ENCODE peak calls at places on chromosomes 2 and 18, in seven cellular contexts. One of them, this sample, is unnamed.

GRCh38 chr2:10302479-10303173 is at the start of gene HPCAL1:
- DNase-seq in GM23338: peak; percentile 96
- DNase-seq in tibial artery: peak; percentile 73
- DNase-seq in heart left ventricle: peak; percentile 90
- DNase-seq in activated CD4-positive, alpha-beta T cell treated with anti-CD3 and anti-CD28 coated beads for 48 hours: peak; percentile 85
- DNase-seq in NCI-H2081: peak; percentile 86
- DNase-seq in LoVo: peak; percentile 88
- DNase-seq in this sample: no peak

GRCh38 chr2:31233216-31233615 is 736 bp upstream of the EHD3 start:
- DNase-seq in heart left ventricle: no peak
- DNase-seq in GM23338: no peak
- DNase-seq in LoVo: no peak
- DNase-seq in NCI-H2081: no peak
- DNase-seq in activated CD4-positive, alpha-beta T cell treated with anti-CD3 and anti-CD28 coated beads for 48 hours: no peak
- DNase-seq in tibial artery: no peak
- DNase-seq in this sample: no peak

GRCh38 chr2:140891614-140892212 is 1239.1 kb downstream of the LRP1B start:
- DNase-seq in GM23338: peak; percentile 44
- DNase-seq in tibial artery: no peak
- DNase-seq in LoVo: no peak
- DNase-seq in activated CD4-positive, alpha-beta T cell treated with anti-CD3 and anti-CD28 coated beads for 48 hours: no peak
- DNase-seq in heart left ventricle: no peak
- DNase-seq in NCI-H2081: no peak
- DNase-seq in this sample: no peak

GRCh38 chr18:4455113-4455811 is at the start of gene DLGAP1:
- DNase-seq in tibial artery: peak; percentile 25
- DNase-seq in activated CD4-positive, alpha-beta T cell treated with anti-CD3 and anti-CD28 coated beads for 48 hours: peak; percentile 7
- DNase-seq in LoVo: no peak
- DNase-seq in GM23338: peak; percentile 87
- DNase-seq in NCI-H2081: peak; percentile 20
- DNase-seq in heart left ventricle: peak; percentile 14
- DNase-seq in this sample: no peak

GRCh38 chr18:27184115-27185024 is 738 bp downstream of the CHST9 start:
- DNase-seq in NCI-H2081: peak; percentile 1
- DNase-seq in LoVo: no peak
- DNase-seq in tibial artery: no peak
- DNase-seq in GM23338: peak; percentile 75
- DNase-seq in activated CD4-positive, alpha-beta T cell treated with anti-CD3 and anti-CD28 coated beads for 48 hours: no peak
- DNase-seq in heart left ventricle: no peak
- DNase-seq in this sample: no peak

GRCh38 chr18:34971313-34971712 is 69.9 kb upstream of the MAPRE2 start:
- DNase-seq in tibial artery: no peak
- DNase-seq in activated CD4-positive, alpha-beta T cell treated with anti-CD3 and anti-CD28 coated beads for 48 hours: no peak
- DNase-seq in heart left ventricle: no peak
- DNase-seq in LoVo: peak; percentile 26
- DNase-seq in GM23338: no peak
- DNase-seq in NCI-H2081: no peak
- DNase-seq in this sample: peak; percentile 53

GRCh38 chr2:162058973-162059668 is 14.9 kb downstream of the DPP4 start:
- DNase-seq in NCI-H2081: no peak
- DNase-seq in activated CD4-positive, alpha-beta T cell treated with anti-CD3 and anti-CD28 coated beads for 48 hours: peak; percentile 29
- DNase-seq in LoVo: no peak
- DNase-seq in tibial artery: no peak
- DNase-seq in heart left ventricle: no peak
- DNase-seq in GM23338: no peak
- DNase-seq in this sample: no peak

GRCh38 chr18:74303936-74304335 is 11.7 kb upstream of the C18orf63 start:
- DNase-seq in tibial artery: no peak
- DNase-seq in LoVo: no peak
- DNase-seq in heart left ventricle: no peak
- DNase-seq in GM23338: no peak
- DNase-seq in activated CD4-positive, alpha-beta T cell treated with anti-CD3 and anti-CD28 coated beads for 48 hours: no peak
- DNase-seq in NCI-H2081: no peak
- DNase-seq in this sample: no peak

GRCh38 chr2:54012538-54013141 is 41.8 kb upstream of the PSME4 start:
- DNase-seq in GM23338: no peak
- DNase-seq in LoVo: no peak
- DNase-seq in activated CD4-positive, alpha-beta T cell treated with anti-CD3 and anti-CD28 coated beads for 48 hours: no peak
- DNase-seq in heart left ventricle: no peak
- DNase-seq in NCI-H2081: no peak
- DNase-seq in tibial artery: no peak
- DNase-seq in this sample: no peak

GRCh38 chr2:69945447-69945846 is 16.0 kb downstream of the ASPRV1 start:
- DNase-seq in LoVo: no peak
- DNase-seq in activated CD4-positive, alpha-beta T cell treated with anti-CD3 and anti-CD28 coated beads for 48 hours: peak; percentile 18
- DNase-seq in tibial artery: no peak
- DNase-seq in NCI-H2081: no peak
- DNase-seq in GM23338: no peak
- DNase-seq in heart left ventricle: no peak
- DNase-seq in this sample: no peak

GRCh38 chr2:225337183-225337582 is 62.3 kb upstream of the NYAP2 start:
- DNase-seq in LoVo: no peak
- DNase-seq in GM23338: peak; percentile 35
- DNase-seq in tibial artery: no peak
- DNase-seq in heart left ventricle: no peak
- DNase-seq in activated CD4-positive, alpha-beta T cell treated with anti-CD3 and anti-CD28 coated beads for 48 hours: no peak
- DNase-seq in NCI-H2081: no peak
- DNase-seq in this sample: peak; percentile 25

GRCh38 chr2:138601438-138602165 is 100.0 kb downstream of the SPOPL start:
- DNase-seq in GM23338: no peak
- DNase-seq in NCI-H2081: no peak
- DNase-seq in activated CD4-positive, alpha-beta T cell treated with anti-CD3 and anti-CD28 coated beads for 48 hours: no peak
- DNase-seq in LoVo: no peak
- DNase-seq in tibial artery: no peak
- DNase-seq in heart left ventricle: no peak
- DNase-seq in this sample: peak; percentile 15

GRCh38 chr2:83069724-83070123 is 1389.4 kb downstream of the SUCLG1 start:
- DNase-seq in heart left ventricle: no peak
- DNase-seq in LoVo: no peak
- DNase-seq in activated CD4-positive, alpha-beta T cell treated with anti-CD3 and anti-CD28 coated beads for 48 hours: no peak
- DNase-seq in GM23338: no peak
- DNase-seq in NCI-H2081: no peak
- DNase-seq in tibial artery: no peak
- DNase-seq in this sample: peak; percentile 43

GRCh38 chr2:232345251-232345650 is 33.3 kb upstream of the ALPP start:
- DNase-seq in LoVo: no peak
- DNase-seq in tibial artery: no peak
- DNase-seq in GM23338: no peak
- DNase-seq in NCI-H2081: no peak
- DNase-seq in heart left ventricle: no peak
- DNase-seq in activated CD4-positive, alpha-beta T cell treated with anti-CD3 and anti-CD28 coated beads for 48 hours: no peak
- DNase-seq in this sample: no peak

GRCh38 chr2:85766214-85766613 is 12.4 kb downstream of the ATOH8 start:
- DNase-seq in activated CD4-positive, alpha-beta T cell treated with anti-CD3 and anti-CD28 coated beads for 48 hours: no peak
- DNase-seq in tibial artery: no peak
- DNase-seq in heart left ventricle: no peak
- DNase-seq in GM23338: no peak
- DNase-seq in LoVo: no peak
- DNase-seq in NCI-H2081: no peak
- DNase-seq in this sample: no peak

GRCh38 chr2:39133215-39133851 is 12.5 kb upstream of the SOS1 start:
- DNase-seq in tibial artery: no peak
- DNase-seq in heart left ventricle: no peak
- DNase-seq in LoVo: no peak
- DNase-seq in NCI-H2081: no peak
- DNase-seq in GM23338: no peak
- DNase-seq in activated CD4-positive, alpha-beta T cell treated with anti-CD3 and anti-CD28 coated beads for 48 hours: no peak
- DNase-seq in this sample: no peak

GRCh38 chr2:148007219-148007900 is 13.2 kb downstream of the ORC4 start:
- DNase-seq in GM23338: no peak
- DNase-seq in heart left ventricle: no peak
- DNase-seq in LoVo: no peak
- DNase-seq in NCI-H2081: no peak
- DNase-seq in activated CD4-positive, alpha-beta T cell treated with anti-CD3 and anti-CD28 coated beads for 48 hours: no peak
- DNase-seq in tibial artery: no peak
- DNase-seq in this sample: no peak

GRCh38 chr2:68828887-68829708 is 42.1 kb downstream of the BMP10 start:
- DNase-seq in heart left ventricle: peak; percentile 93
- DNase-seq in LoVo: peak; percentile 89
- DNase-seq in activated CD4-positive, alpha-beta T cell treated with anti-CD3 and anti-CD28 coated beads for 48 hours: peak; percentile 66
- DNase-seq in NCI-H2081: no peak
- DNase-seq in GM23338: peak; percentile 30
- DNase-seq in tibial artery: peak; percentile 98
- DNase-seq in this sample: peak; percentile 89

GRCh38 chr2:9809064-9809356 is 34.3 kb upstream of the TAF1B start:
- DNase-seq in tibial artery: no peak
- DNase-seq in GM23338: no peak
- DNase-seq in activated CD4-positive, alpha-beta T cell treated with anti-CD3 and anti-CD28 coated beads for 48 hours: no peak
- DNase-seq in LoVo: no peak
- DNase-seq in NCI-H2081: no peak
- DNase-seq in heart left ventricle: no peak
- DNase-seq in this sample: no peak

GRCh38 chr2:64612575-64613195 is 41.0 kb downstream of the SERTAD2 start:
- DNase-seq in NCI-H2081: no peak
- DNase-seq in activated CD4-positive, alpha-beta T cell treated with anti-CD3 and anti-CD28 coated beads for 48 hours: no peak
- DNase-seq in GM23338: no peak
- DNase-seq in LoVo: no peak
- DNase-seq in heart left ventricle: no peak
- DNase-seq in tibial artery: no peak
- DNase-seq in this sample: no peak

GRCh38 chr2:113940891-113941290 is 51.0 kb downstream of the ACTR3 start:
- DNase-seq in activated CD4-positive, alpha-beta T cell treated with anti-CD3 and anti-CD28 coated beads for 48 hours: no peak
- DNase-seq in heart left ventricle: no peak
- DNase-seq in LoVo: no peak
- DNase-seq in tibial artery: no peak
- DNase-seq in GM23338: no peak
- DNase-seq in NCI-H2081: no peak
- DNase-seq in this sample: no peak

GRCh38 chr18:79798999-79799370 is 1.2 kb downstream of the KCNG2 start:
- DNase-seq in heart left ventricle: no peak
- DNase-seq in activated CD4-positive, alpha-beta T cell treated with anti-CD3 and anti-CD28 coated beads for 48 hours: no peak
- DNase-seq in GM23338: peak; percentile 65
- DNase-seq in NCI-H2081: no peak
- DNase-seq in tibial artery: no peak
- DNase-seq in LoVo: no peak
- DNase-seq in this sample: no peak

GRCh38 chr2:97360202-97360601 is 229.5 kb downstream of the ANKRD36B start:
- DNase-seq in GM23338: peak; percentile 43
- DNase-seq in LoVo: no peak
- DNase-seq in activated CD4-positive, alpha-beta T cell treated with anti-CD3 and anti-CD28 coated beads for 48 hours: no peak
- DNase-seq in tibial artery: no peak
- DNase-seq in NCI-H2081: no peak
- DNase-seq in heart left ventricle: no peak
- DNase-seq in this sample: no peak

GRCh38 chr18:21739604-21740473 is 753 bp upstream of the MIB1 start:
- DNase-seq in tibial artery: no peak
- DNase-seq in heart left ventricle: peak; percentile 17
- DNase-seq in activated CD4-positive, alpha-beta T cell treated with anti-CD3 and anti-CD28 coated beads for 48 hours: no peak
- DNase-seq in LoVo: no peak
- DNase-seq in NCI-H2081: no peak
- DNase-seq in GM23338: peak; percentile 25
- DNase-seq in this sample: no peak

GRCh38 chr2:143686585-143687164 is 557.5 kb downstream of the ARHGAP15 start:
- DNase-seq in heart left ventricle: no peak
- DNase-seq in LoVo: peak; percentile 35
- DNase-seq in GM23338: peak; percentile 85
- DNase-seq in tibial artery: no peak
- DNase-seq in NCI-H2081: peak; percentile 5
- DNase-seq in activated CD4-positive, alpha-beta T cell treated with anti-CD3 and anti-CD28 coated beads for 48 hours: no peak
- DNase-seq in this sample: no peak

GRCh38 chr2:17762457-17762856 is 8.5 kb downstream of the GEN1 start:
- DNase-seq in NCI-H2081: no peak
- DNase-seq in heart left ventricle: no peak
- DNase-seq in LoVo: no peak
- DNase-seq in tibial artery: no peak
- DNase-seq in activated CD4-positive, alpha-beta T cell treated with anti-CD3 and anti-CD28 coated beads for 48 hours: no peak
- DNase-seq in GM23338: no peak
- DNase-seq in this sample: no peak

GRCh38 chr18:79917351-79918088 is 33.9 kb downstream of the SLC66A2 start:
- DNase-seq in tibial artery: peak; percentile 15
- DNase-seq in heart left ventricle: no peak
- DNase-seq in GM23338: no peak
- DNase-seq in LoVo: no peak
- DNase-seq in NCI-H2081: no peak
- DNase-seq in activated CD4-positive, alpha-beta T cell treated with anti-CD3 and anti-CD28 coated beads for 48 hours: no peak
- DNase-seq in this sample: no peak

GRCh38 chr2:205989291-205990071 is 96.5 kb downstream of the INO80D start:
- DNase-seq in tibial artery: no peak
- DNase-seq in LoVo: no peak
- DNase-seq in heart left ventricle: no peak
- DNase-seq in GM23338: no peak
- DNase-seq in activated CD4-positive, alpha-beta T cell treated with anti-CD3 and anti-CD28 coated beads for 48 hours: no peak
- DNase-seq in NCI-H2081: no peak
- DNase-seq in this sample: no peak

This sample was measured in skeletal muscle cell.